ENCODE peak calls at places on chromosomes 5 and 9, in eight cellular contexts. O, A, S, D, F, Z, G and T are unnamed samples.

GRCh38 chr9:18122156-18122555 is 351.8 kb upstream of the ADAMTSL1 start:
- DNase-seq in O (no peak), A (no peak), S (no peak), D (no peak), F (no peak), Z (no peak), G (peak), T (no peak)

GRCh38 chr5:73985145-73985544 is 359.1 kb downstream of the ARHGEF28 start:
- DNase-seq in O (no peak), A (no peak), S (no peak), D (no peak), F (no peak), Z (no peak), G (peak), T (no peak)

GRCh38 chr9:113274474-113275146 is 762 bp downstream of the CDC26 start:
- DNase-seq in O (peak), A (peak), S (no peak), D (peak), F (peak), Z (no peak), G (peak), T (peak)

GRCh38 chr9:101117091-101117490 is 88.6 kb downstream of the PLPPR1 start:
- DNase-seq in O (no peak), A (no peak), S (no peak), D (no peak), F (no peak), Z (no peak), G (no peak), T (no peak)

GRCh38 chr9:19583890-19584289 is 175.1 kb downstream of the ACER2 start:
- DNase-seq in O (no peak), A (no peak), S (no peak), D (no peak), F (no peak), Z (no peak), G (no peak), T (no peak)

GRCh38 chr5:62376064-62376463 is 27.6 kb downstream of the DIMT1 start:
- DNase-seq in O (no peak), A (no peak), S (no peak), D (no peak), F (no peak), Z (no peak), G (no peak), T (no peak)

GRCh38 chr5:77129386-77129785 is 42.3 kb upstream of the ZBED3 start:
- DNase-seq in O (no peak), A (no peak), S (no peak), D (no peak), F (no peak), Z (no peak), G (peak), T (no peak)

GRCh38 chr5:96278995-96279394 is 154.1 kb downstream of the PCSK1 start:
- DNase-seq in O (no peak), A (no peak), S (no peak), D (no peak), F (no peak), Z (no peak), G (no peak), T (no peak)

GRCh38 chr5:17217421-17218352 is at the start of gene BASP1:
- DNase-seq in O (peak), A (peak), S (no peak), D (no peak), F (peak), Z (peak), G (peak), T (no peak)

GRCh38 chr5:26569241-26569928 is 469.0 kb downstream of the CDH9 start:
- DNase-seq in O (no peak), A (no peak), S (no peak), D (no peak), F (no peak), Z (no peak), G (no peak), T (no peak)

GRCh38 chr9:126222835-126223431 is 103.7 kb upstream of the MVB12B start:
- DNase-seq in O (no peak), A (peak), S (no peak), D (no peak), F (no peak), Z (peak), G (no peak), T (no peak)

GRCh38 chr9:111598730-111599091 is 736 bp downstream of the PTGR1 start:
- DNase-seq in O (no peak), A (peak), S (no peak), D (no peak), F (no peak), Z (peak), G (no peak), T (no peak)

GRCh38 chr5:39519566-39520231 is 94.9 kb upstream of the DAB2 start:
- DNase-seq in O (no peak), A (no peak), S (no peak), D (peak), F (no peak), Z (no peak), G (no peak), T (no peak)

GRCh38 chr5:124700333-124700732 is 46.1 kb downstream of the ZNF608 start:
- DNase-seq in O (no peak), A (no peak), S (no peak), D (no peak), F (no peak), Z (no peak), G (no peak), T (no peak)